ENCODE peak calls at places on chromosomes 5 and 9, in nine cellular contexts. One of them, this sample, is unnamed.

GRCh38 chr9:34559616-34560546 is 29.6 kb downstream of the CNTFR start:
- DNase-seq in HuH-7.5: peak
- DNase-seq in brain pericyte: no peak
- DNase-seq in occipital lobe: peak
- DNase-seq in astrocyte: peak
- DNase-seq in activated naive CD4-positive, alpha-beta T cell: no peak
- DNase-seq in stimulated activated CD8-positive, alpha-beta memory T cell treated with anti-CD3 and anti-CD28 coated beads, Interleukin-12 subunit alpha, Interleukin-12 subunit beta, amount 100 ng/mL, for 4 hours: no peak
- DNase-seq in fibroblast of pulmonary artery: peak
- DNase-seq in iPS-NIHi11: peak
- DNase-seq in this sample: no peak

GRCh38 chr9:19517202-19517942 is 108.6 kb downstream of the ACER2 start:
- DNase-seq in brain pericyte: no peak
- DNase-seq in stimulated activated CD8-positive, alpha-beta memory T cell treated with anti-CD3 and anti-CD28 coated beads, Interleukin-12 subunit alpha, Interleukin-12 subunit beta, amount 100 ng/mL, for 4 hours: no peak
- DNase-seq in HuH-7.5: no peak
- DNase-seq in astrocyte: no peak
- DNase-seq in fibroblast of pulmonary artery: peak
- DNase-seq in iPS-NIHi11: peak
- DNase-seq in activated naive CD4-positive, alpha-beta T cell: no peak
- DNase-seq in occipital lobe: no peak
- DNase-seq in this sample: no peak

GRCh38 chr9:99140685-99141314 is 35.9 kb downstream of the TGFBR1 start:
- DNase-seq in stimulated activated CD8-positive, alpha-beta memory T cell treated with anti-CD3 and anti-CD28 coated beads, Interleukin-12 subunit alpha, Interleukin-12 subunit beta, amount 100 ng/mL, for 4 hours: peak
- DNase-seq in astrocyte: peak
- DNase-seq in fibroblast of pulmonary artery: peak
- DNase-seq in activated naive CD4-positive, alpha-beta T cell: peak
- DNase-seq in iPS-NIHi11: peak
- DNase-seq in occipital lobe: peak
- DNase-seq in brain pericyte: no peak
- DNase-seq in HuH-7.5: no peak
- DNase-seq in this sample: no peak

GRCh38 chr9:129416831-129417604 is 203.9 kb downstream of the C9orf50 start:
- DNase-seq in occipital lobe: no peak
- DNase-seq in fibroblast of pulmonary artery: no peak
- DNase-seq in iPS-NIHi11: no peak
- DNase-seq in activated naive CD4-positive, alpha-beta T cell: no peak
- DNase-seq in stimulated activated CD8-positive, alpha-beta memory T cell treated with anti-CD3 and anti-CD28 coated beads, Interleukin-12 subunit alpha, Interleukin-12 subunit beta, amount 100 ng/mL, for 4 hours: no peak
- DNase-seq in astrocyte: peak
- DNase-seq in brain pericyte: no peak
- DNase-seq in HuH-7.5: no peak
- DNase-seq in this sample: no peak

GRCh38 chr9:127168756-127169506 is 46.5 kb upstream of the ANGPTL2 start:
- DNase-seq in astrocyte: no peak
- DNase-seq in activated naive CD4-positive, alpha-beta T cell: no peak
- DNase-seq in iPS-NIHi11: no peak
- DNase-seq in brain pericyte: peak
- DNase-seq in fibroblast of pulmonary artery: no peak
- DNase-seq in occipital lobe: no peak
- DNase-seq in stimulated activated CD8-positive, alpha-beta memory T cell treated with anti-CD3 and anti-CD28 coated beads, Interleukin-12 subunit alpha, Interleukin-12 subunit beta, amount 100 ng/mL, for 4 hours: no peak
- DNase-seq in HuH-7.5: no peak
- DNase-seq in this sample: peak

GRCh38 chr5:167643616-167644015 is 647.8 kb upstream of the WWC1 start:
- DNase-seq in HuH-7.5: no peak
- DNase-seq in occipital lobe: no peak
- DNase-seq in astrocyte: peak
- DNase-seq in fibroblast of pulmonary artery: peak
- DNase-seq in brain pericyte: no peak
- DNase-seq in stimulated activated CD8-positive, alpha-beta memory T cell treated with anti-CD3 and anti-CD28 coated beads, Interleukin-12 subunit alpha, Interleukin-12 subunit beta, amount 100 ng/mL, for 4 hours: no peak
- DNase-seq in activated naive CD4-positive, alpha-beta T cell: no peak
- DNase-seq in iPS-NIHi11: no peak
- DNase-seq in this sample: no peak

GRCh38 chr9:85900504-85901201 is 40.3 kb upstream of the NAA35 start:
- DNase-seq in HuH-7.5: peak
- DNase-seq in occipital lobe: no peak
- DNase-seq in stimulated activated CD8-positive, alpha-beta memory T cell treated with anti-CD3 and anti-CD28 coated beads, Interleukin-12 subunit alpha, Interleukin-12 subunit beta, amount 100 ng/mL, for 4 hours: no peak
- DNase-seq in fibroblast of pulmonary artery: peak
- DNase-seq in brain pericyte: no peak
- DNase-seq in iPS-NIHi11: peak
- DNase-seq in astrocyte: peak
- DNase-seq in activated naive CD4-positive, alpha-beta T cell: no peak
- DNase-seq in this sample: peak

GRCh38 chr9:96417610-96418073 is 528 bp downstream of the ZNF367 start:
- DNase-seq in fibroblast of pulmonary artery: no peak
- DNase-seq in stimulated activated CD8-positive, alpha-beta memory T cell treated with anti-CD3 and anti-CD28 coated beads, Interleukin-12 subunit alpha, Interleukin-12 subunit beta, amount 100 ng/mL, for 4 hours: no peak
- DNase-seq in activated naive CD4-positive, alpha-beta T cell: no peak
- DNase-seq in iPS-NIHi11: no peak
- DNase-seq in HuH-7.5: no peak
- DNase-seq in brain pericyte: no peak
- DNase-seq in occipital lobe: no peak
- DNase-seq in astrocyte: no peak
- DNase-seq in this sample: no peak

GRCh38 chr5:42951847-42952411 is 88.2 kb downstream of the ANXA2R start:
- DNase-seq in astrocyte: no peak
- DNase-seq in occipital lobe: no peak
- DNase-seq in activated naive CD4-positive, alpha-beta T cell: peak
- DNase-seq in HuH-7.5: peak
- DNase-seq in brain pericyte: peak
- DNase-seq in iPS-NIHi11: no peak
- DNase-seq in stimulated activated CD8-positive, alpha-beta memory T cell treated with anti-CD3 and anti-CD28 coated beads, Interleukin-12 subunit alpha, Interleukin-12 subunit beta, amount 100 ng/mL, for 4 hours: peak
- DNase-seq in fibroblast of pulmonary artery: peak
- DNase-seq in this sample: peak

GRCh38 chr9:88818495-88819201 is 172.6 kb upstream of the S1PR3 start:
- DNase-seq in stimulated activated CD8-positive, alpha-beta memory T cell treated with anti-CD3 and anti-CD28 coated beads, Interleukin-12 subunit alpha, Interleukin-12 subunit beta, amount 100 ng/mL, for 4 hours: no peak
- DNase-seq in HuH-7.5: no peak
- DNase-seq in iPS-NIHi11: no peak
- DNase-seq in fibroblast of pulmonary artery: peak
- DNase-seq in brain pericyte: peak
- DNase-seq in occipital lobe: no peak
- DNase-seq in activated naive CD4-positive, alpha-beta T cell: no peak
- DNase-seq in astrocyte: peak
- DNase-seq in this sample: no peak

GRCh38 chr5:107284822-107285510 is 385.8 kb downstream of the EFNA5 start:
- DNase-seq in stimulated activated CD8-positive, alpha-beta memory T cell treated with anti-CD3 and anti-CD28 coated beads, Interleukin-12 subunit alpha, Interleukin-12 subunit beta, amount 100 ng/mL, for 4 hours: no peak
- DNase-seq in occipital lobe: peak
- DNase-seq in brain pericyte: no peak
- DNase-seq in fibroblast of pulmonary artery: peak
- DNase-seq in iPS-NIHi11: no peak
- DNase-seq in astrocyte: peak
- DNase-seq in HuH-7.5: no peak
- DNase-seq in activated naive CD4-positive, alpha-beta T cell: no peak
- DNase-seq in this sample: no peak

GRCh38 chr5:167248262-167248661 is 1043.2 kb upstream of the WWC1 start:
- DNase-seq in brain pericyte: no peak
- DNase-seq in activated naive CD4-positive, alpha-beta T cell: no peak
- DNase-seq in fibroblast of pulmonary artery: no peak
- DNase-seq in astrocyte: no peak
- DNase-seq in stimulated activated CD8-positive, alpha-beta memory T cell treated with anti-CD3 and anti-CD28 coated beads, Interleukin-12 subunit alpha, Interleukin-12 subunit beta, amount 100 ng/mL, for 4 hours: no peak
- DNase-seq in occipital lobe: peak
- DNase-seq in HuH-7.5: no peak
- DNase-seq in iPS-NIHi11: no peak
- DNase-seq in this sample: no peak

GRCh38 chr9:89418882-89419641 is 78.9 kb downstream of the SEMA4D start:
- DNase-seq in stimulated activated CD8-positive, alpha-beta memory T cell treated with anti-CD3 and anti-CD28 coated beads, Interleukin-12 subunit alpha, Interleukin-12 subunit beta, amount 100 ng/mL, for 4 hours: peak
- DNase-seq in HuH-7.5: no peak
- DNase-seq in activated naive CD4-positive, alpha-beta T cell: peak
- DNase-seq in iPS-NIHi11: no peak
- DNase-seq in fibroblast of pulmonary artery: no peak
- DNase-seq in occipital lobe: no peak
- DNase-seq in brain pericyte: no peak
- DNase-seq in astrocyte: no peak
- DNase-seq in this sample: peak

GRCh38 chr5:24644757-24645156 is at the start of gene CDH10:
- DNase-seq in stimulated activated CD8-positive, alpha-beta memory T cell treated with anti-CD3 and anti-CD28 coated beads, Interleukin-12 subunit alpha, Interleukin-12 subunit beta, amount 100 ng/mL, for 4 hours: no peak
- DNase-seq in brain pericyte: no peak
- DNase-seq in iPS-NIHi11: peak
- DNase-seq in occipital lobe: peak
- DNase-seq in fibroblast of pulmonary artery: peak
- DNase-seq in activated naive CD4-positive, alpha-beta T cell: no peak
- DNase-seq in HuH-7.5: no peak
- DNase-seq in astrocyte: peak
- DNase-seq in this sample: no peak

GRCh38 chr5:56822961-56823360 is 7.6 kb downstream of the MAP3K1 start:
- DNase-seq in brain pericyte: no peak
- DNase-seq in astrocyte: no peak
- DNase-seq in stimulated activated CD8-positive, alpha-beta memory T cell treated with anti-CD3 and anti-CD28 coated beads, Interleukin-12 subunit alpha, Interleukin-12 subunit beta, amount 100 ng/mL, for 4 hours: no peak
- DNase-seq in occipital lobe: no peak
- DNase-seq in fibroblast of pulmonary artery: no peak
- DNase-seq in iPS-NIHi11: no peak
- DNase-seq in HuH-7.5: no peak
- DNase-seq in activated naive CD4-positive, alpha-beta T cell: no peak
- DNase-seq in this sample: no peak

GRCh38 chr9:18795947-18796705 is 236.9 kb downstream of the SAXO1 start:
- DNase-seq in fibroblast of pulmonary artery: peak
- DNase-seq in HuH-7.5: no peak
- DNase-seq in occipital lobe: peak
- DNase-seq in stimulated activated CD8-positive, alpha-beta memory T cell treated with anti-CD3 and anti-CD28 coated beads, Interleukin-12 subunit alpha, Interleukin-12 subunit beta, amount 100 ng/mL, for 4 hours: no peak
- DNase-seq in astrocyte: peak
- DNase-seq in activated naive CD4-positive, alpha-beta T cell: no peak
- DNase-seq in iPS-NIHi11: no peak
- DNase-seq in brain pericyte: no peak
- DNase-seq in this sample: no peak

GRCh38 chr5:107457881-107458280 is 212.9 kb downstream of the EFNA5 start:
- DNase-seq in stimulated activated CD8-positive, alpha-beta memory T cell treated with anti-CD3 and anti-CD28 coated beads, Interleukin-12 subunit alpha, Interleukin-12 subunit beta, amount 100 ng/mL, for 4 hours: no peak
- DNase-seq in astrocyte: no peak
- DNase-seq in occipital lobe: no peak
- DNase-seq in fibroblast of pulmonary artery: no peak
- DNase-seq in activated naive CD4-positive, alpha-beta T cell: no peak
- DNase-seq in iPS-NIHi11: no peak
- DNase-seq in brain pericyte: no peak
- DNase-seq in HuH-7.5: no peak
- DNase-seq in this sample: no peak

GRCh38 chr5:14075937-14076336 is 67.2 kb upstream of the TRIO start:
- DNase-seq in brain pericyte: no peak
- DNase-seq in activated naive CD4-positive, alpha-beta T cell: no peak
- DNase-seq in fibroblast of pulmonary artery: no peak
- DNase-seq in stimulated activated CD8-positive, alpha-beta memory T cell treated with anti-CD3 and anti-CD28 coated beads, Interleukin-12 subunit alpha, Interleukin-12 subunit beta, amount 100 ng/mL, for 4 hours: no peak
- DNase-seq in occipital lobe: no peak
- DNase-seq in astrocyte: no peak
- DNase-seq in iPS-NIHi11: no peak
- DNase-seq in HuH-7.5: no peak
- DNase-seq in this sample: no peak

This sample was measured in activated CD8-positive, alpha-beta memory T cell treated with anti-CD3 and anti-CD28 coated beads for 24 hours.